ENCODE peak calls at places on chromosomes 4 and X, in eight cellular contexts. K is GM23338, B is PC-9, T is PC-3, E is HCT116, G is fibroblast of lung, R is mammary epithelial cell, S is MM.1S. L is an unnamed sample.

GRCh38 chrX:10939384-10939783 is 171.7 kb upstream of the HCCS start:
- DNase-seq in B (no peak), E (no peak), K (no peak), G (no peak), T (peak; percentile 77), S (no peak), R (peak; percentile 11), L (no peak)

GRCh38 chr4:44425614-44426208 is 22.9 kb downstream of the KCTD8 start:
- DNase-seq in K (peak; percentile 76), B (no peak), R (no peak), T (peak; percentile 66), G (peak; percentile 4), S (no peak), E (no peak), L (peak; percentile 72)

GRCh38 chr4:151786158-151786495 is 25.3 kb upstream of the GATB start:
- DNase-seq in R (no peak), K (no peak), T (no peak), S (no peak), E (no peak), B (no peak), G (no peak), L (no peak)

GRCh38 chrX:67651437-67652142 is 107.8 kb downstream of the AR start:
- DNase-seq in E (no peak), R (no peak), G (no peak), T (no peak), B (no peak), K (no peak), S (peak; percentile 41), L (no peak)

GRCh38 chr4:74218201-74218600 is 60.3 kb downstream of the MTHFD2L start:
- DNase-seq in G (no peak), E (no peak), T (peak; percentile 58), R (no peak), B (no peak), S (no peak), K (no peak), L (no peak)

GRCh38 chr4:145840162-145840768 is 98.4 kb downstream of the ZNF827 start:
- DNase-seq in G (peak; percentile 64), S (peak; percentile 78), K (no peak), T (peak; percentile 82), B (peak; percentile 38), R (peak; percentile 33), E (peak; percentile 35), L (no peak)

GRCh38 chrX:109927663-109928273 is 75.1 kb upstream of the TMEM164 start:
- DNase-seq in B (no peak), T (no peak), G (no peak), R (no peak), E (no peak), K (no peak), S (peak; percentile 88), L (no peak)

GRCh38 chr4:159281781-159282180 is 178.9 kb downstream of the RAPGEF2 start:
- DNase-seq in B (no peak), G (no peak), E (no peak), K (no peak), R (peak; percentile 32), S (no peak), T (peak; percentile 52), L (no peak)

GRCh38 chr4:153806073-153806472 is 17.2 kb upstream of the SFRP2 start:
- DNase-seq in G (no peak), E (no peak), T (no peak), K (no peak), B (no peak), R (no peak), S (no peak), L (no peak)

GRCh38 chrX:111869639-111870034 is 6.3 kb upstream of the TRPC5OS start:
- DNase-seq in B (peak; percentile 59), G (peak; percentile 31), T (peak; percentile 59), S (peak; percentile 54), E (peak; percentile 16), K (peak; percentile 69), R (peak; percentile 35), L (peak; percentile 82)

GRCh38 chr4:41359069-41359769 is 102.5 kb downstream of the UCHL1 start:
- DNase-seq in T (no peak), S (no peak), E (no peak), B (no peak), K (peak; percentile 85), G (no peak), R (no peak), L (peak; percentile 62)

DNA sequence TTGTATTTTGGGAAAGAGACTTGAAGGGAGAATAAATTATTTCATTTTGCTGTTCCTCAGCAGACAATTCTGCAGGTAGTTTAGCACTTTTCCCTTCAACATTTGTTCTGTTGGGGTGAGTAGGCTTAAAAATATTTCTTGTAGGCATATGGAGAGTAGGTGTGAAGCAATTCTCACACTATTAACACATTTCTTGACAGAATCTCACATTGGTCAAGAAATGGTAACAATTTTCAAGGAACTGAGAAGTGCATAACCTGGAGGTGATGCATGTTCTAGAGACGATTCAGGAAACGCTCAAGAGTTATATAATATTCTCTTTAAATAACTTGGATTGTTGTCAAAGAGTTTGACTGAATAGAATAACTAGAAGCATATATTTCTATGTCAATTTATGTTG is 658.2 kb downstream of the STIM2 start:
- DNase-seq in S (no peak), B (no peak), G (no peak), E (no peak), T (no peak), K (no peak), R (no peak), L (no peak)
- H2AFZ ChIP-seq in S (no peak overlapping the region), B (no peak overlapping the region), G (no peak overlapping the region), E (no peak overlapping the region), T (no peak overlapping the region), K (no peak overlapping the region), R (no peak overlapping the region), L (no peak overlapping the region)

GRCh38 chr4:20253799-20254409 is 2.2 kb downstream of the SLIT2 start:
- DNase-seq in E (no peak), G (peak; percentile 32), B (no peak), T (peak; percentile 27), R (no peak), S (no peak), K (peak; percentile 36), L (peak; percentile 48)

GRCh38 chr4:20253272-20253798 is 1.6 kb downstream of the SLIT2 start:
- DNase-seq in R (no peak), S (no peak), K (peak; percentile 21), B (no peak), T (no peak), E (no peak), G (peak; percentile 26), L (no peak)

GRCh38 chr4:20251061-20251795 is 477 bp upstream of the SLIT2 start:
- DNase-seq in E (no peak), G (peak; percentile 31), S (no peak), T (peak; percentile 13), R (no peak), B (no peak), K (no peak), L (no peak)

GRCh38 chr4:20251796-20252655 is at the start of gene SLIT2:
- DNase-seq in T (peak; percentile 82), E (peak; percentile 24), B (no peak), S (peak; percentile 87), G (peak; percentile 81), R (peak; percentile 55), K (peak; percentile 85), L (peak; percentile 92)

GRCh38 chr4:20252656-20253271 is 1.1 kb downstream of the SLIT2 start:
- DNase-seq in G (peak; percentile 54), E (no peak), T (peak; percentile 30), K (peak; percentile 53), B (no peak), S (peak; percentile 27), R (no peak), L (peak; percentile 64)
- TF ChIP-seq EZH2 in G (no peak), E (no peak), T (no peak), K (peak; percentile 85), B (no peak), S (no peak), R (peak; percentile 24), L (peak; percentile 63)

GRCh38 chr4:8539661-8540060 is 40.5 kb upstream of the GPR78 start:
- DNase-seq in E (no peak), K (no peak), B (no peak), R (no peak), S (peak; percentile 15), T (no peak), G (no peak), L (no peak)

GRCh38 chr4:8540072-8540471 is 40.1 kb upstream of the GPR78 start:
- DNase-seq in K (no peak), R (no peak), E (no peak), G (no peak), T (no peak), B (no peak), S (peak; percentile 26), L (no peak)

GRCh38 chr4:8540586-8540985 is 39.6 kb upstream of the GPR78 start:
- DNase-seq in E (no peak), G (no peak), T (no peak), R (no peak), B (no peak), S (no peak), K (no peak), L (no peak)

GRCh38 chr4:8538076-8538702 is 42.0 kb upstream of the GPR78 start:
- DNase-seq in B (no peak), E (no peak), G (no peak), R (no peak), K (no peak), T (no peak), S (no peak), L (no peak)

DNA sequence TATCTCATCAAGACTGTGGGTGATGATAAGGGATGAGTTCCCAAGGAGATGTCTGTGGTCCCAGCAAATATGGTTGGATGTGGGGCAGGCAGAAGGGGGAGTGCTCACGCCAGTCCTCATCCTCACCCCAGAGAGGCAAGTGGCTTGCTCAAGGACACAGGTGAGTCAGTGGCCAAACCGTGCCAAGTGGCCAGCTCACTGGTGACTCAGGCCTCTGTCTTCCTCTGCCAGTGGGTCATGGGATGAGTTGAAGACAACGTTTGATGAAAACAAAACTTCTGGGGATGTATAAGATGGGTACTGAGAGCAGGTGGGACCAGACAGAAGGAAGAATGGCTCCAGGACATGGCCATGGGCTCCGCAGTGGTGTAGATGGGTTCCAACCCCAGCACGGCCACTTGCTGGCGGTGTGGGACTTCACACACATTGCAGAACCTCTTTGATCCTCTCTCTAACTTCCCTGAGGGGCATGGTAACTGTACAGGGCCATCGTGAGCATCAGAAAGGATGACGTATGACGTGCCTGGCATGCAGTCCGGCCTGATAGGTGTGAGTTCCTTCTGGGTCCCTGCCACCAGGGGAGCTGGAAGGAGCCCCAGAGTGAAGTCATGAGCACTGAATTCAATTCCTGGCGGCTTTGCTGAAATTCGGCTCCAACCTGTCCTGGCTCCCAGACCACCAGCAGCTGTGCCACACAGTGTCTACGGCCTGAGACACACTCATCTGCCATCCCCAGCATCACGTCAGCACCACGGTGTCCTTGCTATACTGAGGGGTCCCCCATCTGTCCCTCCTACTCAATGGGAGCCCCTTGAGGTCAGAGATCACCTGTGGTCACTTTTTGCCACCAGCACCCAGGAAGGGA is 41.3 kb upstream of the GPR78 start:
- DNase-seq in T (peak; percentile 96), B (peak; percentile 93), G (peak; percentile 23), K (no peak), R (peak; percentile 94), E (peak; percentile 81), S (no peak), L (no peak)
- H3K4me1 ChIP-seq in T (peaks cover 57% of the 10 kb centered on the region), B (peaks cover 67% of the 10 kb centered on the region), G (peaks cover 7% of the 10 kb centered on the region), K (peaks cover 5% of the 10 kb centered on the region), R (peaks cover 42% of the 10 kb centered on the region), E (peaks cover 53% of the 10 kb centered on the region), S (peaks cover 19% of the 10 kb centered on the region), L (no peaks in the 10 kb centered on the region)

DNA sequence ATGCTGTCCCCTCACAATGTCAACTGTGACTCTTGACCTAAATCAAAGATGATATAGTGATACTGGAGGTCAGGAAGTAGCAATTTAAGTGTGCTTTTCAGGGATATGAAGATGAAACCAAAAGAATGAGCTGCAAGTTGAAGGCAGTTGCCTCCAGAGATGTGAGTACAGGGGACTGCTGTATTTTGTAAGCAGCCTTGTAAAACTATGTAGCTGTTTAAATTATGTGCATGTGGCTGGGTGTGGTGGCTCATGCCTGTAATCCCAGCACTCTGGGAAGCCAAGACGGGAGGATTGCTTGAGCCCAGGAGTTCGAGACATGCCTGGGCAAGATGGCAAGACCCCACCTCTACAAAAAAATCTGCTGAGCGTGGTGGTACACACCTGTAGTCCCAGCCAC is 15.1 kb upstream of the TNIP2 start:
- DNase-seq in B (no peak), S (no peak), T (no peak), K (no peak), R (no peak), G (peak; percentile 19), E (no peak), L (no peak)
- H2AFZ ChIP-seq in B (no peak overlapping the region), S (no peak overlapping the region), T (no peak overlapping the region), K (peak overlapping the region; percentile 53), R (peak overlapping the region; percentile 11), G (no peak overlapping the region), E (no peak overlapping the region), L (no peak overlapping the region)

L was measured in neural progenitor cell.